ENCODE peak calls at places on chromosome 18, in eight cellular contexts. One of them, this sample, is unnamed.

GRCh38 chr18:46324556-46324955 is 220.4 kb downstream of the HAUS1 start:
- DNase-seq in neural progenitor cell: no peak
- DNase-seq in lower lobe of right lung: no peak
- DNase-seq in heart left ventricle: no peak
- DNase-seq in MM.1S: no peak
- DNase-seq in adrenal gland: no peak
- DNase-seq in ovary: no peak
- DNase-seq in sigmoid colon: no peak
- DNase-seq in this sample: no peak

GRCh38 chr18:44938396-44939036 is 257.8 kb downstream of the SETBP1 start:
- DNase-seq in adrenal gland: no peak
- DNase-seq in heart left ventricle: no peak
- DNase-seq in sigmoid colon: no peak
- DNase-seq in ovary: no peak
- DNase-seq in MM.1S: no peak
- DNase-seq in neural progenitor cell: peak; percentile 48
- DNase-seq in lower lobe of right lung: no peak
- DNase-seq in this sample: peak; percentile 46

GRCh38 chr18:8242306-8242705 is 366.9 kb upstream of the RAB12 start:
- DNase-seq in heart left ventricle: no peak
- DNase-seq in adrenal gland: no peak
- DNase-seq in MM.1S: no peak
- DNase-seq in sigmoid colon: no peak
- DNase-seq in neural progenitor cell: no peak
- DNase-seq in ovary: no peak
- DNase-seq in lower lobe of right lung: no peak
- DNase-seq in this sample: no peak

GRCh38 chr18:79123948-79124347 is 54.8 kb downstream of the ATP9B start:
- DNase-seq in MM.1S: no peak
- DNase-seq in heart left ventricle: no peak
- DNase-seq in ovary: no peak
- DNase-seq in adrenal gland: no peak
- DNase-seq in sigmoid colon: no peak
- DNase-seq in lower lobe of right lung: no peak
- DNase-seq in neural progenitor cell: no peak
- DNase-seq in this sample: no peak

GRCh38 chr18:961644-962355 is 57.1 kb downstream of the ADCYAP1 start:
- DNase-seq in ovary: peak; percentile 63
- DNase-seq in lower lobe of right lung: no peak
- DNase-seq in adrenal gland: peak; percentile 31
- DNase-seq in heart left ventricle: no peak
- DNase-seq in MM.1S: peak; percentile 68
- DNase-seq in sigmoid colon: no peak
- DNase-seq in neural progenitor cell: peak; percentile 25
- DNase-seq in this sample: no peak

GRCh38 chr18:31450409-31450808 is 2.9 kb downstream of the DSG3 start:
- DNase-seq in sigmoid colon: no peak
- DNase-seq in adrenal gland: no peak
- DNase-seq in neural progenitor cell: no peak
- DNase-seq in MM.1S: no peak
- DNase-seq in heart left ventricle: no peak
- DNase-seq in lower lobe of right lung: no peak
- DNase-seq in ovary: no peak
- DNase-seq in this sample: no peak

GRCh38 chr18:10057808-10058791 is 144.3 kb downstream of the VAPA start:
- DNase-seq in lower lobe of right lung: no peak
- DNase-seq in sigmoid colon: no peak
- DNase-seq in adrenal gland: no peak
- DNase-seq in heart left ventricle: no peak
- DNase-seq in neural progenitor cell: no peak
- DNase-seq in MM.1S: no peak
- DNase-seq in ovary: no peak
- DNase-seq in this sample: no peak

GRCh38 chr18:37335337-37335736 is 230.3 kb downstream of the CELF4 start:
- DNase-seq in sigmoid colon: no peak
- DNase-seq in MM.1S: no peak
- DNase-seq in ovary: no peak
- DNase-seq in neural progenitor cell: peak; percentile 33
- DNase-seq in heart left ventricle: no peak
- DNase-seq in lower lobe of right lung: no peak
- DNase-seq in adrenal gland: no peak
- DNase-seq in this sample: no peak

GRCh38 chr18:75678662-75679061 is 251.2 kb upstream of the SMIM21 start:
- DNase-seq in neural progenitor cell: no peak
- DNase-seq in lower lobe of right lung: no peak
- DNase-seq in sigmoid colon: no peak
- DNase-seq in heart left ventricle: no peak
- DNase-seq in adrenal gland: no peak
- DNase-seq in ovary: no peak
- DNase-seq in MM.1S: no peak
- DNase-seq in this sample: no peak

GRCh38 chr18:13611058-13611615 is 115.2 kb downstream of the FAM210A start:
- DNase-seq in MM.1S: peak; percentile 79
- DNase-seq in sigmoid colon: peak; percentile 78
- DNase-seq in lower lobe of right lung: no peak
- DNase-seq in adrenal gland: peak; percentile 38
- DNase-seq in heart left ventricle: peak; percentile 85
- DNase-seq in ovary: no peak
- DNase-seq in neural progenitor cell: peak; percentile 51
- DNase-seq in this sample: no peak

GRCh38 chr18:995641-996040 is 91.0 kb downstream of the ADCYAP1 start:
- DNase-seq in sigmoid colon: no peak
- DNase-seq in ovary: no peak
- DNase-seq in MM.1S: no peak
- DNase-seq in lower lobe of right lung: no peak
- DNase-seq in neural progenitor cell: no peak
- DNase-seq in heart left ventricle: no peak
- DNase-seq in adrenal gland: no peak
- DNase-seq in this sample: no peak

GRCh38 chr18:54444309-54444914 is 86.7 kb downstream of the C18orf54 start:
- DNase-seq in adrenal gland: peak; percentile 37
- DNase-seq in ovary: peak; percentile 49
- DNase-seq in lower lobe of right lung: no peak
- DNase-seq in sigmoid colon: no peak
- DNase-seq in heart left ventricle: peak; percentile 23
- DNase-seq in neural progenitor cell: peak; percentile 76
- DNase-seq in MM.1S: peak; percentile 61
- DNase-seq in this sample: peak; percentile 49

GRCh38 chr18:51168031-51168742 is 29.3 kb downstream of the MEX3C start:
- DNase-seq in neural progenitor cell: peak; percentile 78
- DNase-seq in heart left ventricle: no peak
- DNase-seq in sigmoid colon: no peak
- DNase-seq in MM.1S: no peak
- DNase-seq in adrenal gland: no peak
- DNase-seq in lower lobe of right lung: no peak
- DNase-seq in ovary: no peak
- DNase-seq in this sample: no peak
- TF ChIP-seq CTCF in neural progenitor cell: peak; percentile 5
- TF ChIP-seq CTCF in heart left ventricle: no peak
- TF ChIP-seq CTCF in sigmoid colon: no peak
- TF ChIP-seq CTCF in MM.1S: peak; percentile 10
- TF ChIP-seq CTCF in adrenal gland: no peak
- TF ChIP-seq CTCF in lower lobe of right lung: no peak
- TF ChIP-seq CTCF in ovary: no peak
- TF ChIP-seq CTCF in this sample: no peak

GRCh38 chr18:33232318-33232626 is 208.2 kb downstream of the CCDC178 start:
- DNase-seq in lower lobe of right lung: no peak
- DNase-seq in neural progenitor cell: no peak
- DNase-seq in adrenal gland: no peak
- DNase-seq in heart left ventricle: no peak
- DNase-seq in MM.1S: no peak
- DNase-seq in sigmoid colon: no peak
- DNase-seq in ovary: no peak
- DNase-seq in this sample: no peak
- H3K27ac ChIP-seq in lower lobe of right lung: no peak overlapping the region
- H3K27ac ChIP-seq in neural progenitor cell: no peak overlapping the region
- H3K27ac ChIP-seq in adrenal gland: no peak overlapping the region
- H3K27ac ChIP-seq in heart left ventricle: no peak overlapping the region
- H3K27ac ChIP-seq in MM.1S: no peak overlapping the region
- H3K27ac ChIP-seq in sigmoid colon: no peak overlapping the region
- H3K27ac ChIP-seq in ovary: no peak overlapping the region
- H3K27ac ChIP-seq in this sample: no peak overlapping the region

GRCh38 chr18:47750889-47751423 is 179.5 kb downstream of the SMAD2 start:
- DNase-seq in adrenal gland: no peak
- DNase-seq in neural progenitor cell: no peak
- DNase-seq in MM.1S: no peak
- DNase-seq in ovary: no peak
- DNase-seq in sigmoid colon: no peak
- DNase-seq in heart left ventricle: no peak
- DNase-seq in lower lobe of right lung: no peak
- DNase-seq in this sample: peak; percentile 16
- H3K27me3 ChIP-seq in adrenal gland: peaks cover 8% of the 10 kb centered on the region
- H3K27me3 ChIP-seq in neural progenitor cell: peaks cover 8% of the 10 kb centered on the region
- H3K27me3 ChIP-seq in MM.1S: no peaks in the 10 kb centered on the region
- H3K27me3 ChIP-seq in ovary: no peaks in the 10 kb centered on the region
- H3K27me3 ChIP-seq in sigmoid colon: peaks cover 7% of the 10 kb centered on the region
- H3K27me3 ChIP-seq in heart left ventricle: peaks cover 8% of the 10 kb centered on the region
- H3K27me3 ChIP-seq in lower lobe of right lung: peaks cover 8% of the 10 kb centered on the region
- H3K27me3 ChIP-seq in this sample: no peaks in the 10 kb centered on the region

DNA sequence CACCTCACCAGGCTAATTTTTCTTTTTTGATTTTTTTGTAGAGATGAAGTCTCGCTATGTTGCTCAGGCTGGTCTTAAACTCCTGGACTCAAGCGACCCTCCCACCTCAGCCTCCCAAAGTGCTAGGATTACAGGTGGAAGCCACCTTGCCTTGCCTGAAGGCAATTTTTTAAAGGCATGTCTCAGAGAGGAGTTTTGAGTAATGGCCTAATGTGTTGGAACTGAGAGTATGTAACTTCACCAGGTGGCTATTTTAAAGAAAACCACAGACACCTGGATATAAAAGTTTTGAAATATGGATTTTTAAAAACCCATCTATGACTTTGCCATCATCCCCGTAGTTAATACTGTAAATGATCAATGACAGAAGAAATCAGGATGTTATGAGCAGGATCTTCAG is 119.8 kb upstream of the ATP8B1 start:
- DNase-seq in sigmoid colon: no peak
- DNase-seq in lower lobe of right lung: no peak
- DNase-seq in heart left ventricle: no peak
- DNase-seq in adrenal gland: no peak
- DNase-seq in neural progenitor cell: no peak
- DNase-seq in ovary: no peak
- DNase-seq in MM.1S: no peak
- DNase-seq in this sample: no peak
- TF ChIP-seq CTCF in sigmoid colon: no peak
- TF ChIP-seq CTCF in lower lobe of right lung: no peak
- TF ChIP-seq CTCF in heart left ventricle: no peak
- TF ChIP-seq CTCF in adrenal gland: no peak
- TF ChIP-seq CTCF in neural progenitor cell: no peak
- TF ChIP-seq CTCF in ovary: no peak
- TF ChIP-seq CTCF in MM.1S: no peak
- TF ChIP-seq CTCF in this sample: no peak

GRCh38 chr18:3541549-3542386 is 91.8 kb downstream of the TGIF1 start:
- DNase-seq in MM.1S: no peak
- DNase-seq in neural progenitor cell: no peak
- DNase-seq in heart left ventricle: no peak
- DNase-seq in ovary: no peak
- DNase-seq in lower lobe of right lung: no peak
- DNase-seq in sigmoid colon: no peak
- DNase-seq in adrenal gland: no peak
- DNase-seq in this sample: no peak

GRCh38 chr18:3540805-3541548 is 91.0 kb downstream of the TGIF1 start:
- DNase-seq in neural progenitor cell: no peak
- DNase-seq in heart left ventricle: no peak
- DNase-seq in MM.1S: no peak
- DNase-seq in sigmoid colon: no peak
- DNase-seq in lower lobe of right lung: no peak
- DNase-seq in ovary: no peak
- DNase-seq in adrenal gland: no peak
- DNase-seq in this sample: no peak

GRCh38 chr18:3538456-3538855 is 88.5 kb downstream of the TGIF1 start:
- DNase-seq in lower lobe of right lung: no peak
- DNase-seq in ovary: no peak
- DNase-seq in MM.1S: no peak
- DNase-seq in adrenal gland: no peak
- DNase-seq in neural progenitor cell: no peak
- DNase-seq in heart left ventricle: no peak
- DNase-seq in sigmoid colon: no peak
- DNase-seq in this sample: no peak

GRCh38 chr18:3544537-3544936 is 94.6 kb downstream of the TGIF1 start:
- DNase-seq in MM.1S: no peak
- DNase-seq in adrenal gland: no peak
- DNase-seq in sigmoid colon: no peak
- DNase-seq in lower lobe of right lung: no peak
- DNase-seq in heart left ventricle: no peak
- DNase-seq in neural progenitor cell: no peak
- DNase-seq in ovary: no peak
- DNase-seq in this sample: no peak

DNA sequence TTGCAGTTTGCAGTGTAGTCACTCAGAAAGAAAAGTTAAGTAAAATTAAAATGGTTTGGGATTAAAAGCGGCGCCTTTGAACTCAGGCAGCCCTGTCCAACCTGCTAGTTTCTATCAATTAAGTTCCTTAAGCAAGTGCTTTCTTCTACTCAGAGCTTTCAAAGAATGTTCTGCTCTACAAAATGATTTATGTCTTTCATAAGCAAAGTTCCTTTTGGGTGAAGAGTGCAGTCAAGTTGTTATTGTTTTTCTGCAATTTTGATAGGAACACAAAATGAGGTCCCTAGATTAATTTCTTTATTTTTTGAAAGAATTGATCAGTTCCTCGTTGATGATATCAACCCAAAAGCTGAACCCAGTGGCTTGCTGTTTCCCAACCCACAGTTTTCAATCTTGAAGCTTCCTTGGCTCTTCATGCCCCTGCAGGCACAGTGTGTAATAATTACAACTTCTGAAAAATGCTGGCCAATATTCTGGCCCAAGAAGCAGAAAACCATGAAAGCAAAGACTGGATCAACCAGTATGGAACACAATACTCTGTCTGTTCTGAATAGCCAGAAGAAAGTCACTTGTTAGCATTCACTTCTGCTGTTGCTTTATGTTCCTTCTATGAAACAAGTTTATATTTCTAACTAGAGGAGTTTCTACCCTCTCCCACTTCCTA is 89.1 kb downstream of the TGIF1 start:
- DNase-seq in heart left ventricle: no peak
- DNase-seq in lower lobe of right lung: no peak
- DNase-seq in ovary: no peak
- DNase-seq in sigmoid colon: no peak
- DNase-seq in neural progenitor cell: no peak
- DNase-seq in adrenal gland: no peak
- DNase-seq in MM.1S: no peak
- DNase-seq in this sample: no peak
- H3K27ac ChIP-seq in heart left ventricle: no peak overlapping the region
- H3K27ac ChIP-seq in lower lobe of right lung: no peak overlapping the region
- H3K27ac ChIP-seq in ovary: no peak overlapping the region
- H3K27ac ChIP-seq in sigmoid colon: no peak overlapping the region
- H3K27ac ChIP-seq in neural progenitor cell: no peak overlapping the region
- H3K27ac ChIP-seq in adrenal gland: no peak overlapping the region
- H3K27ac ChIP-seq in MM.1S: no peak overlapping the region
- H3K27ac ChIP-seq in this sample: peak overlapping the region; percentile 47

DNA sequence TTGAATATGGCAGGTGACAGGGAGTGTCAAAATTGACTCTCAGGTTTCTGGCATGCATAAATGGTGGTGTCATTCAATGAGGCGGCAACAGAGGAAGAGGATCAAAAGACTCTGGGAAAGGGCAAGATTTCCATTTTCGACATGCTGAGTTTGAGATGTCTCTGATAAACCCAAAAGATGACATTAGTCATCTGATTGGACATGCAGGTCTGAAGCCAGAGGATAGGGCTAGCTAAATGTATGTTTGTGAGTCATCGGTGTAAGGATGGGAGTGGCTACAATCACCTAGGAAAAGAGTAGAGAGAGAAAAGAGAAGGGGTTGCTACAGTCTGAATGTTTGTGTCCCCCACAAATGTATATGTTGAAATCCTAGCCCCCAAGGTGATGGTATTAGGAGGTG is 236.3 kb downstream of the DYM start:
- DNase-seq in MM.1S: no peak
- DNase-seq in ovary: no peak
- DNase-seq in neural progenitor cell: no peak
- DNase-seq in adrenal gland: no peak
- DNase-seq in sigmoid colon: no peak
- DNase-seq in heart left ventricle: no peak
- DNase-seq in lower lobe of right lung: no peak
- DNase-seq in this sample: no peak
- H3K27me3 ChIP-seq in MM.1S: no peaks in the 10 kb centered on the region
- H3K27me3 ChIP-seq in ovary: no peaks in the 10 kb centered on the region
- H3K27me3 ChIP-seq in neural progenitor cell: no peaks in the 10 kb centered on the region
- H3K27me3 ChIP-seq in adrenal gland: no peaks in the 10 kb centered on the region
- H3K27me3 ChIP-seq in sigmoid colon: no peaks in the 10 kb centered on the region
- H3K27me3 ChIP-seq in heart left ventricle: no peaks in the 10 kb centered on the region
- H3K27me3 ChIP-seq in lower lobe of right lung: no peaks in the 10 kb centered on the region
- H3K27me3 ChIP-seq in this sample: no peaks in the 10 kb centered on the region